ENCODE peak calls at places on chromosomes 16 and 17, in eight cellular contexts. D is stimulated activated CD4-positive, alpha-beta T cell treated with anti-CD3 and anti-CD28 coated beads, Interleukin-2, amount 100 ng/mL, for 48 hours; U is anterior cingulate cortex; V is stimulated activated CD8-positive, alpha-beta memory T cell treated with anti-CD3 and anti-CD28 coated beads, Interleukin-15, amount 100 ng/mL, for 4 hours; A is activated T-helper 1 cell treated with anti-CD3 and anti-CD28 coated beads, Interleukin-12 subunit alpha, Interleukin-12 subunit beta, Interleukin-2, Interleukin-4 antibody, amounts not matched to agents 30 ng/mL and 10 ng/mL and 1 ng/mL, durations not matched to agents 14 hours and 24 hours and 36 hours; W is NCI-H345; C is activated CD4-positive, CD25-positive, alpha-beta regulatory T cell treated with anti-CD3 and anti-CD28 coated beads, Interleukin-2, amount 50 U/mL, for 16 hours; Q is ELR. L is an unnamed sample.

GRCh38 chr17:47742319-47743181 is 9.5 kb downstream of the TBX21 start:
- DNase-seq in D (no peak), U (no peak), V (no peak), A (no peak), W (peak), C (no peak), Q (peak), L (no peak)

GRCh38 chr17:36493956-36494355 is 7.5 kb downstream of the ZNHIT3 start:
- DNase-seq in D (no peak), U (no peak), V (no peak), A (no peak), W (no peak), C (no peak), Q (no peak), L (no peak)

GRCh38 chr17:37490022-37490587 is 414 bp downstream of the DUSP14 start:
- DNase-seq in D (peak), U (no peak), V (peak), A (peak), W (peak), C (peak), Q (peak), L (peak)

GRCh38 chr17:45149669-45150603 is 1.7 kb downstream of the HEXIM1 start:
- DNase-seq in D (no peak), U (peak), V (no peak), A (peak), W (peak), C (no peak), Q (peak), L (no peak)

GRCh38 chr16:20114356-20114755 is 40.7 kb upstream of the GPR139 start:
- DNase-seq in D (no peak), U (peak), V (no peak), A (no peak), W (no peak), C (no peak), Q (peak), L (no peak)

GRCh38 chr16:35733971-35734702 is 2274.7 kb downstream of the TP53TG3F start:
- DNase-seq in D (no peak), U (no peak), V (no peak), A (no peak), W (no peak), C (no peak), Q (no peak), L (no peak)

GRCh38 chr16:10663146-10663545 is 31.6 kb downstream of the TEKT5 start:
- DNase-seq in D (no peak), U (no peak), V (no peak), A (no peak), W (no peak), C (no peak), Q (no peak), L (no peak)

GRCh38 chr16:53893731-53894435 is 189.9 kb downstream of the FTO start:
- DNase-seq in D (no peak), U (no peak), V (no peak), A (no peak), W (no peak), C (no peak), Q (peak), L (peak)

GRCh38 chr16:70738083-70738977 is 52.5 kb upstream of the MTSS2 start:
- DNase-seq in D (no peak), U (peak), V (no peak), A (no peak), W (no peak), C (no peak), Q (peak), L (no peak)

GRCh38 chr17:80005360-80006338 is 30.0 kb downstream of the TBC1D16 start:
- DNase-seq in D (peak), U (no peak), V (peak), A (peak), W (peak), C (no peak), Q (peak), L (no peak)

L was measured in BJ.